ENCODE peak calls at places on chromosomes 12 and 14, in nine cellular contexts. K, C, H, D, G, V, B, X and W are unnamed samples.

GRCh38 chr12:58918475-58918874 is 1.8 kb downstream of the LRIG3 start:
- DNase-seq in G (no peak), K (no peak), D (no peak), V (no peak), B (peak), X (no peak), C (no peak), H (peak), W (no peak)

GRCh38 chr12:104620761-104621531 is 164.2 kb downstream of the CHST11 start:
- DNase-seq in K (no peak), C (no peak), D (no peak), G (no peak), H (peak), X (no peak), B (no peak), V (no peak), W (no peak)

GRCh38 chr14:104680056-104680805 is 9.2 kb upstream of the INF2 start:
- DNase-seq in V (no peak), D (peak), B (peak), K (no peak), G (peak), C (no peak), H (peak), X (peak), W (peak)

GRCh38 chr12:120234643-120235368 is 30.7 kb downstream of the PXN start:
- DNase-seq in D (peak), X (peak), B (peak), C (peak), K (peak), H (peak), G (peak), V (no peak), W (peak)

GRCh38 chr12:111664961-111665865 is 20.5 kb downstream of the BRAP start:
- DNase-seq in X (no peak), D (no peak), B (no peak), K (no peak), V (no peak), G (no peak), C (no peak), H (no peak), W (no peak)

GRCh38 chr12:92942905-92943304 is 13.8 kb upstream of the EEA1 start:
- DNase-seq in G (no peak), C (no peak), X (no peak), D (peak), B (peak), V (no peak), K (no peak), H (peak), W (peak)

GRCh38 chr12:82659343-82660207 is 27.1 kb upstream of the TMTC2 start:
- DNase-seq in C (no peak), D (no peak), V (no peak), G (no peak), B (no peak), K (no peak), H (no peak), X (no peak), W (no peak)

GRCh38 chr12:28026701-28027100 is 54.2 kb upstream of the PTHLH start:
- DNase-seq in K (no peak), X (no peak), B (no peak), G (no peak), D (no peak), C (no peak), H (no peak), V (no peak), W (peak)

GRCh38 chr14:32702571-32702970 is 236.1 kb upstream of the NPAS3 start:
- DNase-seq in K (peak), H (peak), C (no peak), G (no peak), V (no peak), X (no peak), D (no peak), B (peak), W (no peak)

GRCh38 chr12:44930972-44931600 is 55.0 kb upstream of the NELL2 start:
- DNase-seq in X (no peak), H (peak), K (no peak), C (no peak), D (no peak), V (no peak), B (peak), G (peak), W (peak)

GRCh38 chr14:93318927-93319326 is 13.9 kb downstream of the BTBD7 start:
- DNase-seq in H (no peak), X (no peak), K (no peak), D (no peak), V (no peak), B (peak), C (no peak), G (no peak), W (peak)

GRCh38 chr14:104519721-104520120 is 59.8 kb upstream of the C14orf180 start:
- DNase-seq in C (no peak), G (no peak), B (no peak), H (no peak), D (no peak), V (no peak), X (peak), K (no peak), W (no peak)

GRCh38 chr12:49539406-49540228 is 787 bp downstream of the KCNH3 start:
- DNase-seq in X (peak), H (no peak), D (no peak), K (no peak), C (no peak), V (no peak), G (no peak), B (no peak), W (no peak)

GRCh38 chr12:95440401-95440800 is 33.6 kb upstream of the METAP2 start:
- DNase-seq in H (peak), K (no peak), V (no peak), D (no peak), C (no peak), X (no peak), G (no peak), B (peak), W (no peak)

GRCh38 chr12:47636908-47637780 is 68.7 kb downstream of the RPAP3 start:
- DNase-seq in H (peak), G (peak), C (peak), B (peak), K (no peak), D (peak), V (no peak), X (peak), W (peak)

GRCh38 chr12:75623631-75624118 is 112.3 kb upstream of the KRR1 start:
- DNase-seq in C (no peak), V (no peak), H (peak), X (no peak), K (no peak), B (peak), G (no peak), D (peak), W (peak)

DNA sequence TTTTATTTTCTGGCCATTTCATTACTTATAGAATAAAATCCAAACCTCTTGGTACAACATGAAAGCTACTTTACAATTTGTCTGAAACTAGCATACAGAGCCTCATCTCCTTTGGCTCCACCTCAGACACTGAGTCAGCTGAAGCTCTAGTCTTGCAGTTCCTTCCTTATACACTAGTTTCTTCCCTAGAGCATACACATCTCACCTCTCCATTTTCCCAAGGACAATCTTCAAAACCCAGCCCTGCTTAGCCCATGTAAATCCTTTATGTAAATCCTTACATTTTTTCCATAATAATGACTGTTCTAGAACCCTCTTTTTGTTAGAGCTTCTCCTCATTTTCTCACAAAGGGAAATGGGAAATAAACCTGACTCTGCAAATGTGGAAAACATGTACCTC is 463.4 kb downstream of the SLC16A7 start:
- DNase-seq in K (no peak), B (peak), V (no peak), C (no peak), H (no peak), D (no peak), X (no peak), G (no peak), W (no peak)
- TF ChIP-seq CTCF in K (no peak), B (no peak), V (no peak), C (no peak), H (no peak), D (no peak), X (no peak), G (no peak), W (peak)

GRCh38 chr12:55957106-55957859 is 8.6 kb downstream of the PMEL start:
- DNase-seq in G (no peak), K (no peak), H (no peak), V (no peak), C (no peak), D (peak), B (no peak), X (peak), W (no peak)

GRCh38 chr12:55955344-55955743 is 10.5 kb downstream of the PMEL start:
- DNase-seq in D (no peak), K (no peak), C (no peak), B (no peak), V (no peak), H (no peak), X (no peak), G (no peak), W (no peak)

DNA sequence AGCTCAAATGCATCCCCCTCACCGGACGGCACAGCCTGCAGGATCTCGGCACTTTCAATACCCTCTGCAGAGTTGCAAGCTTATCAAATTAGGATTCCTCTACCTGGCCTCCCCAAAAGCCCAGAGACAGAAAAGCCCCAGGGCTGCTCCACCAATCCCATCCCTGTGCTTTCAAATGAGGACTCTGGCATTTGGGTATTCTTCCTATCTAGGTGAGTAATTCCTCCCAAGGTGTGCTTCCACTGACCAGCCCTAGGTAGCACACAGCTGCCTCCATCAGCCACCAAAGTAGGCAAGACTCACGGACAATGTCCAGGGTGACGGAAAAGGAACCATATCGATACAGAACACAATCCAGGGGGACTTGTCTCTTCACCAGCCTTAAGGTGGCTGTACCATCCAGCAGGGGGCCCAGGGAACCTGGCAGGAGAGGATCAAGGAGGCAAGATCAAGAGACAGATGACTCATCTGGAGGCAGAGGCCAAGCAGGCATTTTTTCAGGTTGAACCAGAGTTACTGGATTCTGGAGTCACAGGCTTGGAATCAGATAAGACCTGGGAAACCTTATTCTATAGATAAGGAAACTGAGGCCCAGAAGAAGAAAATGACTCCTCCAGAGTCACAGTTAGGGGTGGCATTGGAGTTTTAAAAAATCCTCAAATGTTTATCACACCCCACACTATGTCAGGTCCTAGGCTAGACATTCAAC is 9.9 kb downstream of the PMEL start:
- DNase-seq in C (no peak), G (peak), B (peak), D (peak), K (peak), H (peak), X (peak), V (no peak), W (peak)
- TF ChIP-seq CTCF in C (no peak), G (peak), B (peak), D (peak), K (no peak), H (peak), X (no peak), V (no peak), W (peak)

DNA sequence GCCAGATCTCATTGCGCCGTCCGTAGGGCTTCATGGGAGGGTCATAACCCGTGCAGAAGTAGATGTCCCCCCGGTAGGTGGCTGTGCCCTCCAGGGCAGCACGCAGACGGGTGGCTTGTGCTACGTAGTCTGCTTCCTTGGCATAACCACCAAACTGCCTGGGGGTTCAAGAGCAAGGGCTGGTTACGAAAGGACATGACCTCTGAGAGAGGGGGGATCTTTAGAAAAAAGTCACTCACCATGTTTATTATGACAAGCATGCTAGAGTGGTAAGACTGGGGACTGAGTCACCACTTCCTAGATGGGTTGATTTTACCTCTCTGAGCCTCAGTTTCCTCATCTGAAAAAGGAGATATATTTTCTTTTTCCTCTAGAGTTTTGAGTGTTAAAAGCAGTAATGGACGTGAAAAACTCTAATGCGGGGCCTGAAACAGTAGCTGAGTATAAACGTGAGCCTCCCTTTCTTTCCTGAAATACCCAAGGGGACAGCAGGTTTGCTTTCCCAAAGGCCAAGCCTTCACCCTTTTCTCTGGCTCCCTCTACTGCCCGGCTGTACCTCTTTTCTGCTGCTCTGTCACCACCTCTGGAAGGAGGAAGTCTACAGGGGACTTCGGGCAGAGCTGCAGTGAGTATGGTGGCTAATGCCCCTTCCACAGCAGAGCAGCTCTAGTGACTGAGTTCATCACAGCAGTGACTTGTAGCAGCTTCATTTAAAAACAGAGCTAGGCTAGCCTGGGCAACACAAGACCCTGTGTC is 23.5 kb upstream of the GPRC5D start:
- DNase-seq in G (peak), X (peak), V (no peak), H (peak), C (no peak), D (peak), K (peak), B (peak), W (peak)
- TF ChIP-seq CTCF in G (peak), X (no peak), V (peak), H (peak), C (no peak), D (peak), K (no peak), B (peak), W (peak)

GRCh38 chr12:53817021-53817389 is 65.2 kb upstream of the CISTR start:
- DNase-seq in C (no peak), K (no peak), D (no peak), B (no peak), H (no peak), X (no peak), V (no peak), G (no peak), W (no peak)

GRCh38 chr12:53820503-53820902 is 68.7 kb upstream of the CISTR start:
- DNase-seq in G (no peak), X (no peak), V (no peak), K (no peak), B (peak), H (peak), D (no peak), C (no peak), W (peak)

GRCh38 chr12:53824001-53824716 is 72.4 kb upstream of the CISTR start:
- DNase-seq in X (no peak), G (no peak), K (no peak), B (no peak), H (no peak), C (no peak), D (no peak), V (no peak), W (no peak)

GRCh38 chr12:53816360-53817020 is 64.7 kb upstream of the CISTR start:
- DNase-seq in X (no peak), K (no peak), B (peak), D (no peak), G (no peak), C (no peak), V (no peak), H (no peak), W (no peak)

DNA sequence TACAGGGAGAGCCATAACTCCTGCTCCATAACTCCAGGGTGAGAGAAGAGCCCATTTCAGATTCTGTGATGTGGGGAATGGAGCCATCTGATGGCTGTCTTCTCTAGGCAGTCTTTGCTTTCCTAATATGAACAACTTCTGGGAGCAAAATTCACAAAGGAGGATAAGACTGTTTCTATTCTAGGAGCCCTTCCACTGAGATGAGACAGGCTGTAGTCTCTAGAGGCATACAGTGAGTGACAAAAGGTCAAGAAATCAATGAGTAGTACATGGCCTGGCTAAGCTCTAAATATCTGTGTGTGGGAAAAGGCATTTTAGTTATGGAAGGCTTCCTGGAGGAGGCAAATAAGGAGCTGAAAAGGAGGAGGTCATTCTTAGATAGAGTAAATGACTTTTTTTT is 69.1 kb upstream of the CISTR start:
- DNase-seq in G (no peak), V (no peak), B (peak), C (no peak), D (no peak), K (no peak), X (no peak), H (no peak), W (no peak)
- TF ChIP-seq CTCF in G (no peak), V (no peak), B (no peak), C (no peak), D (no peak), K (no peak), X (no peak), H (no peak), W (no peak)

DNA sequence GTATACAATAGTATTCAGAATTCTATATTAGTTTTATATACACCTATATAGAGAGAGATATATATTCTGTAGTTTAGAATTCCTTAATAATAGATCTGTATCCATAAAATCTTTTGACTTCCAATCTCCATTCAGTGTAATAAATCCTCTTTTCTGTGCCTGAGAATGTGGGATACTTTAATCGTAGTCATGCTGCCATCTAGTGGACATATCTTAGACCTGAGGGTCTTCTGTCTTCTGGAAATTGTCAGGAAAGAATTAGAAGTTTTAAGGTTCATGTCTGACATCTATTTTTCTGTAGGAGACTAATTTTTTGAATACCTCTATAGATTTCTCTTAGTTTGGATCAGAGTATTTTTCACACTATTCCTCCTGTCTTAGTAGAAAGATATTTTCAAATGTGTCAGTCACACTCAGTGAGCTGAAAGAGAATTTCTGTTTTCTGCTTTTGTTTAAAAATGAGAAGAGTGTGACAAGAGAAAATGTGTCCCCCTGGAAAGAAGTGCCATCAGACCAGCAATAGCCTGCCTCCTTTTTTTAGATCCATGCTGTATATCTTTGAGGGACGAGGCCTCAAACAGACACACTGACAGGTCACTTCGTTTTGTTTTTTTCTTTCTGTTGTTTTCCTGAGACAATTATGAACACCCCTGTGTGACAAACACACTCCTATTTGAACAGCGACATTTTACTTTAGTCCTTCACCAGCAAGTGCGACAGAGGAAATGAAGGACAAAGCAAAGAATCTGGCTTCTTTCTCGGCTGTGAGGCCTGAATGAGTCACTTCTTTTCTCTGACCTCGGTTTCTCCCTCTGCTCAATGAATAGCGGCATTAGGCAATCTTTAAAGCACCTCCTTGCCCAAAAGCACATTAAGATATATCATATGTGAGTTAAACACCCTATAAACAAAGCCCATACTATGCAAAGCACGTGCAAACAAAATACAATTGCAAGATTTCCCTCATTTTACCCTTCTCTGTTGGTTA is 96.3 kb downstream of the GALC start:
- DNase-seq in V (no peak), B (peak), C (no peak), X (no peak), H (peak), G (peak), K (peak), D (peak), W (peak)
- TF ChIP-seq CTCF in V (peak), B (peak), C (no peak), X (no peak), H (peak), G (peak), K (peak), D (no peak), W (peak)

DNA sequence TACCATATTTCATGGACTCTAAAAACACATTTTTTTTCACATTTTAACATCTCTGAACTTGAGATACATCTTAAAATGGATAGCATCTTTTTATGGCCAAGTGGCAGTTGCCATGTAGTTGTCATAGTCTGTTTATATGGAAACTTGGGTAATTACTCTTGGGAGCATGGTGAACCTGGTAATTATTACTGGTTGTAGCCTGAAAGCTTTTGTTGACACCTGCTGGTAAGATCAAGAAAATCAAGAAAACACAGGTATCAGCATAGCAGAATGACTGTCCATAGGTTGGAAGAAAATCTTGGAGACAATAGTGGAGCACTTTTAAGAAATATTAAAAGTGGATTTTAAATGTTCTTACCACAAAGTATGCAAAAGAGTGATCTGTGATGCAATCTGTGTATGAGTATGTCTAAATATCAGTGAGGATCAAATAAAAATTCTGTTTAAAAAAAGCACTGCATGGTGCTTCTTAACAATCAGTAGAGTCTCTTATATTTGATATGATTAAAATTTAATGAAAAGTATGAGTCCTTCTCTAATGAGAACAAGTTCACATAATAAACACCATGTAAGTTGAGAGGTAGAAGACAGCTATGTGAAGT is 44.2 kb downstream of the TTC8 start:
- DNase-seq in G (peak), D (no peak), B (peak), H (peak), V (no peak), K (no peak), C (no peak), X (no peak), W (peak)
- TF ChIP-seq CTCF in G (peak), D (no peak), B (peak), H (peak), V (peak), K (no peak), C (no peak), X (no peak), W (peak)